ENCODE peak calls at places on chromosomes 5 and 9, in eight cellular contexts. K is mesenchymal stem cell, R is heart left ventricle, M is transverse colon, S is stomach, L is colonic mucosa, H is kidney epithelial cell, Y is choroid plexus epithelial cell. A is an unnamed sample.

GRCh38 chr5:74543162-74543995 is 97.1 kb downstream of the ENC1 start:
- DNase-seq in K (peak), R (no peak), M (no peak), S (no peak), L (peak), H (peak), Y (peak), A (no peak)

GRCh38 chr5:157592594-157592993 is 17.0 kb upstream of the ADAM19 start:
- DNase-seq in K (no peak), R (no peak), M (no peak), S (no peak), L (no peak), H (no peak), Y (no peak), A (no peak)

GRCh38 chr9:105341784-105342183 is 97.3 kb downstream of the SLC44A1 start:
- DNase-seq in K (peak), R (no peak), M (no peak), S (no peak), L (no peak), H (no peak), Y (peak), A (no peak)

GRCh38 chr9:120480707-120481106 is 99.3 kb downstream of the CDK5RAP2 start:
- DNase-seq in K (no peak), R (no peak), M (no peak), S (no peak), L (no peak), H (peak), Y (peak), A (no peak)

GRCh38 chr9:6739218-6739617 is 18.6 kb upstream of the KDM4C start:
- DNase-seq in K (peak), R (no peak), M (no peak), S (no peak), L (no peak), H (no peak), Y (peak), A (no peak)

GRCh38 chr5:151079838-151080619 is 805 bp downstream of the TNIP1 start:
- DNase-seq in K (peak), R (no peak), M (no peak), S (no peak), L (no peak), H (no peak), Y (peak), A (no peak)

GRCh38 chr5:45604092-45604491 is 92.1 kb downstream of the HCN1 start:
- DNase-seq in K (no peak), R (no peak), M (no peak), S (no peak), L (no peak), H (no peak), Y (no peak), A (no peak)

GRCh38 chr5:66197764-66198405 is 53.8 kb downstream of the SREK1 start:
- DNase-seq in K (no peak), R (no peak), M (no peak), S (no peak), L (no peak), H (no peak), Y (peak), A (no peak)

GRCh38 chr5:115977988-115978387 is 15.7 kb downstream of the LVRN start:
- DNase-seq in K (peak), R (no peak), M (no peak), S (no peak), L (no peak), H (peak), Y (peak), A (no peak)

GRCh38 chr9:118786877-118787276 is 582.4 kb downstream of the BRINP1 start:
- DNase-seq in K (no peak), R (no peak), M (no peak), S (no peak), L (no peak), H (no peak), Y (no peak), A (no peak)

GRCh38 chr9:15485836-15486678 is 24.7 kb downstream of the PSIP1 start:
- DNase-seq in K (peak), R (no peak), M (no peak), S (no peak), L (no peak), H (no peak), Y (peak), A (no peak)

GRCh38 chr9:114112778-114113585 is 13.9 kb upstream of the KIF12 start:
- DNase-seq in K (peak), R (peak), M (peak), S (peak), L (peak), H (no peak), Y (peak), A (no peak)

GRCh38 chr5:55899344-55899743 is 48.2 kb downstream of the IL31RA start:
- DNase-seq in K (peak), R (no peak), M (no peak), S (no peak), L (no peak), H (no peak), Y (peak), A (no peak)

GRCh38 chr5:149455889-149456409 is 76.9 kb upstream of the IL17B start:
- DNase-seq in K (peak), R (peak), M (no peak), S (no peak), L (no peak), H (no peak), Y (peak), A (no peak)

GRCh38 chr5:52794519-52794918 is 6.8 kb downstream of the ITGA1 start:
- DNase-seq in K (peak), R (no peak), M (no peak), S (no peak), L (no peak), H (no peak), Y (peak), A (no peak)

GRCh38 chr5:151288180-151288579 is 15.4 kb downstream of the SLC36A3 start:
- DNase-seq in K (no peak), R (no peak), M (no peak), S (no peak), L (no peak), H (no peak), Y (no peak), A (peak)

GRCh38 chr5:145473032-145473642 is 362.0 kb downstream of the PRELID2 start:
- DNase-seq in K (peak), R (no peak), M (no peak), S (no peak), L (no peak), H (no peak), Y (peak), A (no peak)

GRCh38 chr9:127854169-127854833 is at the start of gene ENG:
- DNase-seq in K (peak), R (peak), M (peak), S (peak), L (peak), H (no peak), Y (peak), A (no peak)

GRCh38 chr9:79800578-79800977 is 228.8 kb downstream of the TLE4 start:
- DNase-seq in K (peak), R (no peak), M (no peak), S (no peak), L (no peak), H (no peak), Y (peak), A (no peak)

GRCh38 chr5:6703791-6704190 is 9.4 kb upstream of the TENT4A start:
- DNase-seq in K (peak), R (no peak), M (no peak), S (no peak), L (no peak), H (no peak), Y (peak), A (no peak)

GRCh38 chr5:2621631-2622030 is 129.8 kb downstream of the IRX2 start:
- DNase-seq in K (no peak), R (no peak), M (no peak), S (no peak), L (no peak), H (no peak), Y (no peak), A (no peak)

GRCh38 chr5:132019857-132020555 is 8.5 kb upstream of the ACSL6 start:
- DNase-seq in K (no peak), R (no peak), M (peak), S (peak), L (no peak), H (no peak), Y (no peak), A (no peak)

GRCh38 chr5:59301727-59302126 is 591.8 kb downstream of the PDE4D start:
- DNase-seq in K (no peak), R (no peak), M (no peak), S (no peak), L (no peak), H (no peak), Y (no peak), A (no peak)

GRCh38 chr5:179342577-179342976 is 2.7 kb downstream of the ADAMTS2 start:
- DNase-seq in K (peak), R (no peak), M (no peak), S (no peak), L (no peak), H (no peak), Y (peak), A (no peak)

GRCh38 chr9:100074093-100074492 is 24.7 kb downstream of the ERP44 start:
- DNase-seq in K (no peak), R (no peak), M (no peak), S (no peak), L (no peak), H (no peak), Y (no peak), A (no peak)

GRCh38 chr5:142246263-142246662 is 78.6 kb downstream of the SPRY4 start:
- DNase-seq in K (no peak), R (no peak), M (no peak), S (peak), L (no peak), H (no peak), Y (peak), A (no peak)

GRCh38 chr5:35186749-35187148 is 43.5 kb downstream of the PRLR start:
- DNase-seq in K (no peak), R (no peak), M (peak), S (peak), L (peak), H (no peak), Y (no peak), A (no peak)

GRCh38 chr9:4308482-4308881 is 8.6 kb upstream of the GLIS3 start:
- DNase-seq in K (no peak), R (no peak), M (no peak), S (no peak), L (no peak), H (no peak), Y (no peak), A (no peak)

GRCh38 chr5:82163459-82164108 is 114.6 kb downstream of the RPS23 start:
- DNase-seq in K (no peak), R (no peak), M (no peak), S (no peak), L (no peak), H (no peak), Y (peak), A (no peak)

GRCh38 chr5:31890025-31890424 is 251.1 kb downstream of the PDZD2 start:
- DNase-seq in K (no peak), R (no peak), M (no peak), S (no peak), L (no peak), H (no peak), Y (no peak), A (no peak)
- H3K4me3 ChIP-seq in K (no peak), R (no peak), M (no peak), S (no peak), L (no peak), H (no peak), Y (no peak), A (no peak)

DNA sequence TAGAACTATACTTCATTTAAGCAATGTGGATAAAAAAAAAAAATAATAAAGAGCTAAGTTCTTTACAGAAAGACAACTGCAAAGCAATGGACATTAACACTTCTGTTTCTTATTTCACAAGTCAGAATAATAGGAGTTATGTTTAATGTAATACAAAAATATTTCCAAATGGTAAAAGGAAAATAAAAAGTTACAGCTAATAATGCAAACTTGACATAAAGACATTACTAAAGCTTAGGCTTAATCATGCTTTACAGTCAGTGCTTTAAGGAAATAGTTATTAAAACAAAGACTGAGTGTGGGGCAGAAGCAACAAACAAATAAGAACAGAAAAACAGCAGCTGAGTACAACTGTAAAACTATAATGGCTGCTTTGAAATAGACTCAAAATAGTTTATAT is 56.7 kb downstream of the ZFR start:
- DNase-seq in K (no peak), R (no peak), M (no peak), S (no peak), L (no peak), H (no peak), Y (no peak), A (no peak)
- H3K4me3 ChIP-seq in K (no peak), R (no peak), M (no peak), S (no peak), L (no peak), H (no peak), Y (no peak), A (no peak)

GRCh38 chr5:60597570-60597969 is 102.4 kb downstream of the DEPDC1B start:
- DNase-seq in K (no peak), R (no peak), M (no peak), S (no peak), L (no peak), H (no peak), Y (no peak), A (peak)
- H3K4me3 ChIP-seq in K (no peak), R (no peak), M (no peak), S (no peak), L (no peak), H (no peak), Y (no peak), A (no peak)

GRCh38 chr5:57298295-57298984 is 124.6 kb downstream of the GPBP1 start:
- DNase-seq in K (peak), R (peak), M (peak), S (peak), L (peak), H (peak), Y (peak), A (peak)
- H3K4me3 ChIP-seq in K (no peak), R (peak), M (no peak), S (no peak), L (no peak), H (no peak), Y (no peak), A (peak)

DNA sequence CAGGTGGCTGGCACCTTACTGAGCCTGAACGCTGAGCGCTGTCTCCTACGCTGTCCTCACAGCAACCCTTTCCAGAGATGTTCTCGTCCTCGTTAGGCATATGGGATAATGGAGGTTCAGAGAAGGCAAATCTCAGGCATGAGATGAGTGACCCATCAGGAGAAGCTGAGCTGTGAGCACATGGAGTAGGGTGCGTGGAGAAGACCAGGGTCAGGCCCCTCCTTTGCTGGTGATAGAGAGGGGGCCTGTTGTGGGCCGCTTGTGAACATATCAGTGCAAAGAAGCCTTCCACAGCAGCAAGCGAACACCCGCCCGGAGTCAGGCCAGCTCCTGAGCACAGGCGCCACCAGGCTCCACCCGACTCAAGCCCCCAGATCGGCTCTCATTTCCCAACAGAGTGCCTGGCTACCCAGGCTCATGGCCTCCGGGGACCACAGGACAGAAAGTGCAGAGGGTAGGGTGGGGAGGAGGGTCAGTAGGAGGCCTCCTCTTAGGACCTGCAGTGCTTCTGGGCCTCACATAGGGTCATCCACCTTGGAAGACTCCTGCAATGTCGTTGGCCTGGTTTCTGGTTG is 15.0 kb upstream of the TIFAB start:
- DNase-seq in K (no peak), R (no peak), M (no peak), S (no peak), L (no peak), H (no peak), Y (no peak), A (no peak)
- H3K4me3 ChIP-seq in K (no peak), R (no peak), M (no peak), S (no peak), L (no peak), H (no peak), Y (no peak), A (no peak)

GRCh38 chr9:89054865-89055495 is 63.7 kb downstream of the S1PR3 start:
- DNase-seq in K (no peak), R (no peak), M (no peak), S (no peak), L (no peak), H (no peak), Y (no peak), A (no peak)
- H3K4me3 ChIP-seq in K (no peak), R (no peak), M (no peak), S (no peak), L (no peak), H (no peak), Y (no peak), A (no peak)

GRCh38 chr5:147904110-147904509 is 2.2 kb downstream of the C5orf46 start:
- DNase-seq in K (no peak), R (no peak), M (no peak), S (no peak), L (no peak), H (no peak), Y (no peak), A (no peak)
- H3K4me3 ChIP-seq in K (no peak), R (no peak), M (no peak), S (no peak), L (no peak), H (no peak), Y (no peak), A (no peak)

DNA sequence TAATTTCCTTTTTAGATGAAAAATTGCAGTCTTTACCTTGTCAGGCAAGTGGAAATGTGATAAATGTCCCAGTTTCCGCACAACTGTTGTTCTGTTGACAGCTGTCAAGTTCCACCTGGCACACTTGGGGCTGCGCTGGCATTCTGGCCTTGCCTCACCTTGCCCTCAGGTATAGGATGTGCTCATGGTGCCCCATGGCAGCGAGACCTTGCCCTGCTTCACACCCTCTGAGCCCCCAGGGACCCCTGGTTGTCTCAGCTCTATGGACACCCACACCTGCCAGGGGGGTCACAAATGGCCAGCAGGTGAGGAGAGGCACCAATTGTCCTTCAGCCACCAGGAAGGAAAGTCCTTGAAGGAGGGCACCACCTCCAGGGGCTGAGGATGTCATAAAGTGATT is 37.5 kb upstream of the SEMA4D start:
- DNase-seq in K (no peak), R (no peak), M (no peak), S (no peak), L (no peak), H (no peak), Y (no peak), A (no peak)
- H3K4me3 ChIP-seq in K (no peak), R (no peak), M (no peak), S (no peak), L (no peak), H (no peak), Y (no peak), A (no peak)

A was measured in Jurkat, Clone E6-1.